ENCODE peak calls at places on chromosomes 6 and 20, in five cellular contexts. Q, V, F, A and Z are unnamed samples.

GRCh38 chr6:15382712-15383111 is 136.8 kb downstream of the JARID2 start:
- DNase-seq in F (no peak), A (no peak), V (no peak), Q (no peak), Z (no peak)

GRCh38 chr6:2900821-2901644 is 2.1 kb downstream of the SERPINB9 start:
- DNase-seq in A (peak), F (no peak), Q (peak), V (no peak), Z (no peak)

GRCh38 chr6:6969761-6970223 is 138.0 kb upstream of the RREB1 start:
- DNase-seq in Q (no peak), A (no peak), F (no peak), V (no peak), Z (no peak)

GRCh38 chr20:51159303-51159702 is 136.4 kb upstream of the KCNG1 start:
- DNase-seq in A (no peak), F (no peak), V (no peak), Q (no peak), Z (no peak)

GRCh38 chr6:110528051-110528929 is 51.9 kb upstream of the SLC22A16 start:
- DNase-seq in A (peak), F (peak), V (peak), Q (peak), Z (no peak)

GRCh38 chr20:63530788-63531160 is 6.4 kb downstream of the PTK6 start:
- DNase-seq in Q (no peak), A (no peak), F (no peak), V (no peak), Z (no peak)

GRCh38 chr20:22716824-22717351 is 132.5 kb upstream of the FOXA2 start:
- DNase-seq in F (no peak), V (no peak), A (no peak), Q (peak), Z (no peak)

GRCh38 chr6:142886431-142887170 is 58.4 kb downstream of the HIVEP2 start:
- DNase-seq in F (no peak), V (no peak), A (no peak), Q (peak), Z (no peak)

GRCh38 chr6:169997930-169998218 is 246.5 kb downstream of the ERMARD start:
- DNase-seq in V (no peak), Q (no peak), A (no peak), F (no peak), Z (no peak)

GRCh38 chr20:34615477-34615876 is 57.0 kb downstream of the MAP1LC3A start:
- DNase-seq in V (no peak), Q (no peak), A (no peak), F (no peak), Z (no peak)

GRCh38 chr6:167441653-167442644 is 117.1 kb downstream of the TTLL2 start:
- DNase-seq in V (no peak), Q (no peak), F (no peak), A (no peak), Z (no peak)

GRCh38 chr20:51574248-51575033 is 31.9 kb upstream of the NFATC2 start:
- DNase-seq in Q (no peak), A (no peak), V (no peak), F (no peak), Z (no peak)

GRCh38 chr6:143575440-143575839 is 63.9 kb upstream of the FUCA2 start:
- DNase-seq in Q (peak), F (peak), V (peak), A (peak), Z (no peak)

GRCh38 chr6:158894192-158894591 is 75.0 kb upstream of the EZR start:
- DNase-seq in F (no peak), V (no peak), Q (peak), A (no peak), Z (no peak)

GRCh38 chr6:151445482-151445881 is 6.4 kb downstream of the RMND1 start:
- DNase-seq in Q (peak), A (no peak), F (no peak), V (no peak), Z (no peak)

DNA sequence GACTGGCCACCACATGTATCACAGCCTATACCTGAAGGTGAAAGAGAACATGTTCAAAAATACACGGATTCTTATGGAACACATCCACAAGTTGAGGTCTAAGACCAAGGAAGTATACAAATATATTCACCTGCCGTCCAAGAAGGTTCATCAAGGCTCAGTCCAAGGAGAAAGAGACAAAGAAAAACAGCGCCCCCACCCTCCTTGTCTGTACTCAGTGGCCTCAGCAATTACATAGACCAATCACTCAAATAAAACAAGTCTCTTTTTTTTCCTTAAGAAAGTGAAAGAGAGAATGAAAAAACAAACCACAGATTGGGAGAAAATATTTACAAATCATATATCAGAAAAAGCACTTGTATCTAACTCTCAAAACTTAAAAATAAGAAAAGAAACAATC is 19.5 kb downstream of the CPXM1 start:
- DNase-seq in Q (no peak), A (no peak), V (no peak), F (no peak), Z (no peak)
- TF ChIP-seq CTCF in Q (no peak), A (no peak), V (no peak), F (no peak), Z (no peak)

GRCh38 chr6:30895343-30895742 is 11.0 kb downstream of the DDR1 start:
- DNase-seq in F (no peak), A (no peak), Q (no peak), V (no peak), Z (no peak)

GRCh38 chr6:30896541-30896940 is 11.5 kb upstream of the GTF2H4 start:
- DNase-seq in F (no peak), V (no peak), Q (no peak), A (no peak), Z (no peak)

GRCh38 chr6:30894381-30894780 is 10.1 kb downstream of the DDR1 start:
- DNase-seq in A (no peak), Q (no peak), F (no peak), V (no peak), Z (no peak)

GRCh38 chr6:30893666-30894065 is 9.3 kb downstream of the DDR1 start:
- DNase-seq in Q (no peak), A (no peak), V (no peak), F (no peak), Z (no peak)

GRCh38 chr6:30894935-30895334 is 10.6 kb downstream of the DDR1 start:
- DNase-seq in A (no peak), Q (no peak), F (no peak), V (no peak), Z (no peak)
- TF ChIP-seq CTCF in A (no peak), Q (no peak), F (no peak), V (no peak), Z (no peak)

DNA sequence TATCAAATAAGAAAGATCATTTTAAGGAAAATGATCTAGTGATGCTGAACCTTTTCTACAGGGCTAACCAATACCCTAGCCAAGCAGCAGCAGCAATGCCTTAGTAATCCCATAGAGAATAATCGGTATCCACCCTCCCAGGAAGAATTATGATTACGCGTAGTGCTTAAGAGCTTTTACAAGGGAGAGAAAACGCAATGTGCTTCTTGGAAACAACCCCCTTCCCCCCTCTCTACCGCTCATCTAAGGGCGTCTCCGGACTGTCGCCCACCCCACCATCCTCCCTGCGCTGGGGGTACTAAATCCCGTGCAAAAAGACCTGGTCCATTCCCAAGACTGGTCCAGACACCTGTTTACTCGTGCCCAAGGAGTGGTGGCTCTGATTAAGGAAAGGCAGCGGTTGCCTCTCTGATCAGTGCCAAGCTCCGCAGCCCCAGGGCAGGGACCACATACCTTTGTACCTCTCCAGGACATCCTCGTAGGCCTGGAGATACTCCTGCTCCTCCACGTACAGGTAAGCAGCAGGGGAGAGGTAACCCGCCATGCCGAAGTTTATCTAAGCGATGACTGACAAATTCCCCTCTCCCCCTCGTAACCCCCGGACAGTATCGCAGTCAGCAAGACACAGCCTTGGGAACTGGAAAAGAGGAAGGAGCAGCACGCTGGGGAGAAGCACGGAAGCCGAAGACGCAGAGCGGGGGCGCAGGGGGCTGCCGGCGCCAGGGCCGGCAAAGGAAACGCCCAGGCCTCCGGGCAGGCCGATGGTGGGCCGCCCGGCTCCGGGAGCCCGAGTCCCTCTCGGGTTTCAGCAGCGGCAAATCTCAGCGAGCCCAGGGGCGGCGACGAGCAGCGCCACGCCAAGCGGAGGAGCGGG is 112.1 kb upstream of the BEND6 start:
- DNase-seq in V (peak), F (no peak), Q (peak), A (peak), Z (no peak)
- TF ChIP-seq CTCF in V (no peak), F (no peak), Q (no peak), A (no peak), Z (no peak)

DNA sequence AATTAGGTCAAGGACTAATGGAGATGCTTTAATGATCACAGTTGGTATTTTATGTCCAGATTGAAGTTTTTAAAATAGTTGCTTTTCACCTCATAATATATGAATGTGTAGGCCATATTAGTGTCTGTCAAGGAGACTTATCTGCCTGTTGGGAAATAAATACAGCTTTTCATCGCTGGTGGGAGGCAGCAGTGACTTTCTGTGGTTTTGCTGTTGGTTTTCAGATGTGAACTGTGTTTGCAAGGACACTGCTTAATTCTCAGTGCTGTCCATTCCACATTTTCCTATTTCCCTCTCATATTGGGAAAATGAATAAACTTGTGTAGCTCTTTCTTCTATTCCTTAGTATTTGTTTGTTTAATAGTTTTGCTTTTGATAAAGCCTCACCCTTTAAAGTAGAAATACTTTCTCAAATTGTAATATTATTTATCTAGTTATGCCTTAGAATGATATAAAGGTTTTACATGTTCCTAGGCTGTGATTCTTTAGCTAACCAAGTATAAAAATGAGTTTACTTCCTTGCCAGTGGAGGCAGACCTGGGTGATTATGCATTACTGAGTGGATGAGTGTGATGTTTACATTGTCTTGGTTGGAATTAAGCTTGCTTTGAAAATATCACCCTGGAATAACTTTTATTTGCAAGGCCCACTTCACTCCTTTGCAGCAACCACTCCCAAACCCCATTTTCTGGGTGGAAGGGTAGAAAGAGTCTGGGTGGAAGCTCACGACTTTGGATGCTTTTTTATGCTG is 3.3 kb downstream of the PLCB4 start:
- DNase-seq in A (no peak), F (no peak), V (no peak), Q (no peak), Z (no peak)
- TF ChIP-seq CTCF in A (no peak), F (no peak), V (no peak), Q (no peak), Z (no peak)

GRCh38 chr6:149437212-149437611 is 37.1 kb downstream of the SUMO4 start:
- DNase-seq in A (no peak), V (no peak), F (no peak), Q (no peak), Z (no peak)
- TF ChIP-seq CTCF in A (no peak), V (no peak), F (no peak), Q (no peak), Z (no peak)

DNA sequence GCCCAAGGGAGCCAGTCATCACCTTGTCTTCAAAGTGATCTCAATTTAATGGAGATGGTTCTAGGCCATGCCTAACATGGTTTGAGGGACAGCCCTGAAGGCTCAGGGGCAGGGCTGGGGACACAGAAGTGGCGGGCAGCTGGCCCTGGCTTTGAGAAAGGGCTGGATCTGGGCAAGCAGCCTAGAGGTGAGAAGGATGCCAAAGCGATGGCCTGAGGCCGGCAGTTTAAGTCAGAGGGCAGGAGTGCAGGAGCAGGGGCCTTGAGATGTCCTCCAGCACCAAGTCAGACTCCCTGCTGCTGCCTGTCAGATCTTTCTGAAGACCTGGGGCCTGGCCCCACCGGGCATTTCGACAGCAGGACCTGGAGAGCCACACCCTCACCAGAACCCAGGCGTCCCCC is 28.4 kb upstream of the APMAP start:
- DNase-seq in F (no peak), V (no peak), Q (no peak), A (no peak), Z (no peak)
- TF ChIP-seq CTCF in F (no peak), V (no peak), Q (no peak), A (no peak), Z (no peak)